ENCODE peak calls at places on chromosomes 6 and 20, in four cellular contexts. B is BE2C, W is fibroblast of lung, N is uterus. A is an unnamed sample.
A peak's percentile ranks its signal among the peaks of the same experiment; 100 is the strongest.

GRCh38 chr20:33576432-33576883 is 85.7 kb upstream of the C20orf144 start:
- DNase-seq in B (peak; percentile 68), N (no peak), W (no peak), A (no peak)

GRCh38 chr6:133645000-133645619 is 243.8 kb upstream of the TCF21 start:
- DNase-seq in W (peak; percentile 86), B (no peak), N (no peak), A (peak; percentile 33)

GRCh38 chr20:20827992-20828597 is 115.7 kb upstream of the RALGAPA2 start:
- DNase-seq in B (no peak), N (no peak), W (no peak), A (peak; percentile 80)

GRCh38 chr20:58224974-58225373 is 3.5 kb downstream of the ANKRD60 start:
- DNase-seq in N (no peak), B (no peak), W (no peak), A (peak; percentile 35)

GRCh38 chr6:37940074-37940847 is 120.7 kb downstream of the ZFAND3 start:
- DNase-seq in W (peak; percentile 60), B (peak; percentile 65), N (peak; percentile 21), A (peak; percentile 60)

GRCh38 chr20:36794116-36794474 is 20.5 kb upstream of the DSN1 start:
- DNase-seq in N (no peak), W (no peak), B (no peak), A (no peak)

GRCh38 chr6:107819217-107819616 is 4.9 kb downstream of the SCML4 start:
- DNase-seq in N (no peak), W (no peak), B (no peak), A (no peak)

GRCh38 chr20:637559-637958 is 15.4 kb downstream of the SRXN1 start:
- DNase-seq in W (no peak), B (no peak), N (no peak), A (no peak)

GRCh38 chr6:150620763-150621162 is 21.1 kb downstream of the PLEKHG1 start:
- DNase-seq in N (no peak), W (no peak), B (no peak), A (no peak)

GRCh38 chr6:138648127-138648526 is 125.4 kb upstream of the CCDC28A start:
- DNase-seq in B (no peak), N (no peak), W (no peak), A (no peak)

DNA sequence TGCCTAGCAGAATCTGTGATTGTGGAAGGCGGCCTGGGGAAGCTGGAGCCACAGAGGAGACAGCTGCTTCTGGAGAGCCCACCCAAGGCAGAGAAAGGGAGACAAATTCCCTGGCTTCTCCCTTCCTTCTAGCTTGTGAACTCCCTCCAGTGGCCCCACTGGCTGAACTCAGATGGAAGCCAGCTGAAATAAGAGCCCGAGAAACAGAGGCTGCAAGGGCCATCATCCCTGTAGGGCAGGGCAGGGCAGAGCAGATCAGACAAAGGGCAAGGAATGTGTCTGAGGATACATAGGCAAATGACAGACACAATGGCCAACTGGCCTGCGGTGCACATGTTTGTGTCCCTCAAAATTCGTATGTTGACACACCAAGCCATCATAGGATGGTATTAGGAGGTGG is 25.3 kb downstream of the MDFI start:
- DNase-seq in B (no peak), N (no peak), W (no peak), A (peak; percentile 92)
- H3K9me3 ChIP-seq in B (no peaks in the 10 kb centered on the region), N (no peaks in the 10 kb centered on the region), W (no peaks in the 10 kb centered on the region), A (no peaks in the 10 kb centered on the region)

DNA sequence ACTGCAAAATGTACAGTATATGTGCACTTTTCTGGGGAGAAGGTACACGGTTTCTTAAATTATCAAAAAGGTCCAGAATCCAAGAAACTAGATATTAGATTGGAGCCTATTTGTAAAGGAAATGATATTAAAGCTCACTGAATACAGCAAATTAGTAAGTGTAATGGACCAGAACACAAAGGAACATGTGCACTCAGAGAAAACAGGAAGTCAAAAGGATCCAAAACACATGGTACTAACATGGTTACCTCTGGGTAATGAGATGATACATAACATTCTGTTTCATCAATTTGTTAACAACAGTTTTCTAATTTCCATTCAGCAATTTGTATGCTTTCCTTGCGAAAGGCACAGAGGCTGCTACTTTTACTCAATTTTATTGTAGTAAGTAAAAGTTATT is 18.7 kb downstream of the ZNF322 start:
- DNase-seq in W (no peak), B (no peak), N (no peak), A (no peak)
- H3K9me3 ChIP-seq in W (peaks cover 8% of the 10 kb centered on the region), B (no peaks in the 10 kb centered on the region), N (no peaks in the 10 kb centered on the region), A (peaks cover 37% of the 10 kb centered on the region)

GRCh38 chr6:366972-367794 is 24.4 kb upstream of the IRF4 start:
- DNase-seq in N (no peak), B (no peak), W (no peak), A (peak; percentile 50)
- H3K9me3 ChIP-seq in N (no peaks in the 10 kb centered on the region), B (peaks cover 4% of the 10 kb centered on the region), W (no peaks in the 10 kb centered on the region), A (no peaks in the 10 kb centered on the region)

GRCh38 chr20:54477556-54477955 is 2.2 kb downstream of the DOK5 start:
- DNase-seq in W (peak; percentile 64), N (no peak), B (no peak), A (no peak)
- H3K9me3 ChIP-seq in W (no peaks in the 10 kb centered on the region), N (no peaks in the 10 kb centered on the region), B (no peaks in the 10 kb centered on the region), A (no peaks in the 10 kb centered on the region)

GRCh38 chr6:148648754-148649453 is 97.9 kb upstream of the UST start:
- DNase-seq in W (no peak), B (no peak), N (no peak), A (no peak)

GRCh38 chr6:148649454-148649963 is 97.3 kb upstream of the UST start:
- DNase-seq in N (no peak), B (no peak), W (no peak), A (no peak)

GRCh38 chr6:148650941-148651540 is 95.8 kb upstream of the UST start:
- DNase-seq in N (no peak), B (no peak), W (no peak), A (no peak)

GRCh38 chr6:148657053-148657452 is 89.8 kb upstream of the UST start:
- DNase-seq in N (no peak), B (no peak), W (peak; percentile 28), A (no peak)

DNA sequence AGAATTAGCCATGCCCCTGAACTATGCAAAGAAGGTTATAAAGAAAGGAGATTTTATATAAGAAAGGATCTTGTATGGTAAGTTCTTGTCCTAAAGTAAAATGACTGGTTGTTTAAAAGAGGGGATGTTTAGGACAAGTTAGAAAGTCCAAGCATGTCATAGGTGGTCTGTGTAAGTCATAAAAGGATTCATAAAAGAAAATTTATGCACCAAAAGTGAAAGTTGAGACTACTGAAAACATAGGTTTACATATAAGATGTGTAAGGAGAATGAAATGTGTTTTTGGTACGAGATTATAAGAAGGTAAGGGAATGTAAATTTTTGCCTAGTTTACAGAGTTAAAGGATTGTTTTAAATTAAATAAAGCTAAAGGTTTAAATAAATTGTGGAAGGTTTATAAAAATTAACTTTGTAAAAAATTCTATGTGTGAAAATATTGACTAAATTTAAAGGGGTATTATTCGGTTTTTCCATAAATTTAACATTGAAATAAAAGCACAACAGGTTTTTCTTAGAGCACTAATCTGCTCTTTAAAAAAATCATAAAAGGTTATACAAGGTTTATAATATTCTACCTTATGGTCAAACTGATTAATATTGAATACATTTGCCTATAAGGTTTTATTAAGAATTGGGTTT is 93.6 kb upstream of the UST start:
- DNase-seq in B (no peak), N (no peak), W (peak; percentile 3), A (peak; percentile 37)
- H3K9me3 ChIP-seq in B (no peaks in the 10 kb centered on the region), N (no peaks in the 10 kb centered on the region), W (no peaks in the 10 kb centered on the region), A (no peaks in the 10 kb centered on the region)

GRCh38 chr20:4522310-4522709 is 199.4 kb upstream of the PRND start:
- DNase-seq in W (no peak), N (no peak), B (no peak), A (no peak)
- H3K9me3 ChIP-seq in W (no peaks in the 10 kb centered on the region), N (no peaks in the 10 kb centered on the region), B (no peaks in the 10 kb centered on the region), A (no peaks in the 10 kb centered on the region)